ENCODE peak calls at places on chromosome 6, in five cellular contexts. One of them, this sample, is unnamed.

GRCh38 chr6:166910601-166911000 is 45.7 kb downstream of the RNASET2 start:
- DNase-seq in GM23248: peak
- DNase-seq in iPS DF 6.9: no peak
- DNase-seq in psoas muscle: no peak
- DNase-seq in CD8-positive, alpha-beta T cell: no peak
- DNase-seq in this sample: no peak

GRCh38 chr6:33377166-33377565 is 14.5 kb upstream of the KIFC1 start:
- DNase-seq in GM23248: peak
- DNase-seq in iPS DF 6.9: no peak
- DNase-seq in psoas muscle: no peak
- DNase-seq in CD8-positive, alpha-beta T cell: no peak
- DNase-seq in this sample: no peak

GRCh38 chr6:163301721-163302635 is 112.5 kb upstream of the QKI start:
- DNase-seq in GM23248: no peak
- DNase-seq in iPS DF 6.9: no peak
- DNase-seq in psoas muscle: no peak
- DNase-seq in CD8-positive, alpha-beta T cell: no peak
- DNase-seq in this sample: no peak

GRCh38 chr6:2919886-2920285 is 16.8 kb upstream of the SERPINB9 start:
- DNase-seq in GM23248: no peak
- DNase-seq in iPS DF 6.9: no peak
- DNase-seq in psoas muscle: no peak
- DNase-seq in CD8-positive, alpha-beta T cell: no peak
- DNase-seq in this sample: no peak

GRCh38 chr6:159398633-159399032 is 229.4 kb downstream of the FNDC1 start:
- DNase-seq in GM23248: no peak
- DNase-seq in iPS DF 6.9: no peak
- DNase-seq in psoas muscle: no peak
- DNase-seq in CD8-positive, alpha-beta T cell: no peak
- DNase-seq in this sample: no peak

GRCh38 chr6:133435065-133435728 is 194.0 kb downstream of the EYA4 start:
- DNase-seq in GM23248: no peak
- DNase-seq in iPS DF 6.9: no peak
- DNase-seq in psoas muscle: peak
- DNase-seq in CD8-positive, alpha-beta T cell: no peak
- DNase-seq in this sample: no peak

GRCh38 chr6:14371530-14371929 is 254.0 kb downstream of the CD83 start:
- DNase-seq in GM23248: no peak
- DNase-seq in iPS DF 6.9: no peak
- DNase-seq in psoas muscle: no peak
- DNase-seq in CD8-positive, alpha-beta T cell: no peak
- DNase-seq in this sample: no peak

GRCh38 chr6:33931799-33932198 is 128.0 kb upstream of the MLN start:
- DNase-seq in GM23248: no peak
- DNase-seq in iPS DF 6.9: no peak
- DNase-seq in psoas muscle: no peak
- DNase-seq in CD8-positive, alpha-beta T cell: no peak
- DNase-seq in this sample: no peak

GRCh38 chr6:159852877-159853276 is 37.9 kb upstream of the MAS1 start:
- DNase-seq in GM23248: peak
- DNase-seq in iPS DF 6.9: no peak
- DNase-seq in psoas muscle: no peak
- DNase-seq in CD8-positive, alpha-beta T cell: no peak
- DNase-seq in this sample: peak

GRCh38 chr6:141552031-141552430 is 580.7 kb upstream of the GJE1 start:
- DNase-seq in GM23248: no peak
- DNase-seq in iPS DF 6.9: no peak
- DNase-seq in psoas muscle: no peak
- DNase-seq in CD8-positive, alpha-beta T cell: no peak
- DNase-seq in this sample: no peak

GRCh38 chr6:28545955-28546354 is 20.3 kb downstream of the GPX5 start:
- DNase-seq in GM23248: no peak
- DNase-seq in iPS DF 6.9: no peak
- DNase-seq in psoas muscle: no peak
- DNase-seq in CD8-positive, alpha-beta T cell: no peak
- DNase-seq in this sample: no peak

GRCh38 chr6:28541996-28542395 is 16.3 kb downstream of the GPX5 start:
- DNase-seq in GM23248: no peak
- DNase-seq in iPS DF 6.9: no peak
- DNase-seq in psoas muscle: no peak
- DNase-seq in CD8-positive, alpha-beta T cell: no peak
- DNase-seq in this sample: no peak

GRCh38 chr6:28543671-28544131 is 18.0 kb downstream of the GPX5 start:
- DNase-seq in GM23248: peak
- DNase-seq in iPS DF 6.9: no peak
- DNase-seq in psoas muscle: no peak
- DNase-seq in CD8-positive, alpha-beta T cell: peak
- DNase-seq in this sample: no peak

GRCh38 chr6:28544211-28544610 is 18.5 kb downstream of the GPX5 start:
- DNase-seq in GM23248: no peak
- DNase-seq in iPS DF 6.9: no peak
- DNase-seq in psoas muscle: no peak
- DNase-seq in CD8-positive, alpha-beta T cell: no peak
- DNase-seq in this sample: no peak

GRCh38 chr6:28542440-28543293 is 17.0 kb downstream of the GPX5 start:
- DNase-seq in GM23248: peak
- DNase-seq in iPS DF 6.9: peak
- DNase-seq in psoas muscle: no peak
- DNase-seq in CD8-positive, alpha-beta T cell: peak
- DNase-seq in this sample: no peak
- H3K4me3 ChIP-seq in GM23248: no peak
- H3K4me3 ChIP-seq in iPS DF 6.9: peak
- H3K4me3 ChIP-seq in psoas muscle: peak
- H3K4me3 ChIP-seq in CD8-positive, alpha-beta T cell: peak
- H3K4me3 ChIP-seq in this sample: peak

DNA sequence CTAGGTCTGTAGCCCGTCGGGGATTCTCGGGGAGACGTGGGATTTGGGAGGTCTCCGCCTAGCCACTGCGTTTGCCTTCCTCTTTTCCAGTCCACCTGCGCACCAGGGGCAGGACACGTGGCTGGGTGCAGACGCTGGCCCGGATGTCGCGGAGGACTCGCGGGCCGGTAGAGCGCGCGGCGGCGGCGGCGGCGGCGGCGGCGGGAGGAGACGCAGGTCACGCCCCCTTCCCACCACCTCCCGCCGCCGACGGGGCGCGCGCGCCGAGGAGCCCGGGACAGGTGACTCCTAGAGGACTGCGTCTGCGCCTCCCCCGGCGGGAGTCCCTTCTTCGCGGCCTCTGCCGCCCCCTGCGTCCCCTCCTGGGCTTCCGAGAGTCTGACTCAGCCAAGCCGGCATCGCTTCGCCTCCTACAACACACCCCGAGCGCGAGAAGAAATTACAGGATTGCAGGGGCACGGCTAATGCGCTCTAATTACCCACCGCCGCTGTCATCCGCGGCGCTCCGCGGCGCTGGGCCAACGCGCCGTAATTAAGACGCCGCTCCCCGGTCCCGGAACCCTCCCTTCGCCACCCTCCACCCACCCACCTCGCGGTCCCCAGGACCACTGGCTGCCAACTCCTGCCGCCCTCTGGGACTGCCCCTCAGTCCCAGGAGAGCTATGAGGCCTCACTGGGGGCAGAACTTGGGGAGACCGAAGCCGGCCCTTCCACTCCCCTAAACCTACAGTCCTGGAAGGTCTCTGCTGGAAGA is 124.5 kb downstream of the MRPL14 start:
- DNase-seq in GM23248: peak
- DNase-seq in iPS DF 6.9: no peak
- DNase-seq in psoas muscle: peak
- DNase-seq in CD8-positive, alpha-beta T cell: peak
- DNase-seq in this sample: peak
- H3K4me3 ChIP-seq in GM23248: peak
- H3K4me3 ChIP-seq in iPS DF 6.9: peak
- H3K4me3 ChIP-seq in psoas muscle: peak
- H3K4me3 ChIP-seq in CD8-positive, alpha-beta T cell: peak
- H3K4me3 ChIP-seq in this sample: peak

DNA sequence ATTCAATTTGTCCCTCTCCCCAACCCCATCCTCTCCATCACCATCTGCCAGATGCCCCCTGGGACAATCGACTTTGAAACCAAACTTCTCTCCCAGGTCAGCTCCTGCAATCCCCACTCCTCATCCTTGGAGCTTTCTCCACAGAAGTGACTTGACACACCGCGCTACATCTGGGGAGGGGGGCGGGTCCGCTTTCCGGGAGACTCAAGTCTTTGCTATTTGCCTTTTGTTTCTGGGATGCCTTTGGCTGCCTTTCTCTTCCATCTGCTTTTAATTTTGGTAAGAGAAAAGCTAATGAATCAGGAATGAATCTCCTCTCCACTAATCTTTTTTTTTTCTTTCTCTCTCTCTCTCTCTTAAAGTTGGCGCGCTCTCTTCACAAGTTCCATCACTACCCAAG is 749 bp upstream of the TPBG start:
- DNase-seq in GM23248: peak
- DNase-seq in iPS DF 6.9: no peak
- DNase-seq in psoas muscle: no peak
- DNase-seq in CD8-positive, alpha-beta T cell: no peak
- DNase-seq in this sample: no peak
- H3K4me3 ChIP-seq in GM23248: peak
- H3K4me3 ChIP-seq in iPS DF 6.9: peak
- H3K4me3 ChIP-seq in psoas muscle: peak
- H3K4me3 ChIP-seq in CD8-positive, alpha-beta T cell: no peak
- H3K4me3 ChIP-seq in this sample: no peak

GRCh38 chr6:21375206-21375605 is 218.3 kb upstream of the SOX4 start:
- DNase-seq in GM23248: no peak
- DNase-seq in iPS DF 6.9: no peak
- DNase-seq in psoas muscle: no peak
- DNase-seq in CD8-positive, alpha-beta T cell: no peak
- DNase-seq in this sample: no peak
- H3K4me3 ChIP-seq in GM23248: no peak
- H3K4me3 ChIP-seq in iPS DF 6.9: no peak
- H3K4me3 ChIP-seq in psoas muscle: no peak
- H3K4me3 ChIP-seq in CD8-positive, alpha-beta T cell: no peak
- H3K4me3 ChIP-seq in this sample: no peak

This sample was measured in CD8-positive, alpha-beta memory T cell.